ENCODE peak calls at places on chromosomes 6 and 20, in four cellular contexts. O, G, M and P are unnamed samples.

GRCh38 chr6:72522735-72523141 is 99.1 kb upstream of the KCNQ5 start:
- DNase-seq in O (peak), G (no peak), M (peak), P (peak)

GRCh38 chr6:132188865-132189264 is 212.4 kb downstream of the MOXD1 start:
- DNase-seq in O (no peak), G (no peak), M (no peak), P (no peak)

GRCh38 chr20:44110816-44111568 is 76.0 kb downstream of the JPH2 start:
- DNase-seq in O (no peak), G (no peak), M (no peak), P (no peak)

GRCh38 chr6:17472653-17473183 is 79.3 kb downstream of the CAP2 start:
- DNase-seq in O (no peak), G (no peak), M (no peak), P (no peak)

GRCh38 chr20:31602779-31603441 is 2.2 kb upstream of the ID1 start:
- DNase-seq in O (no peak), G (peak), M (peak), P (no peak)

GRCh38 chr6:157223486-157223885 is 99.8 kb downstream of the TMEM242 start:
- DNase-seq in O (no peak), G (no peak), M (no peak), P (no peak)

GRCh38 chr20:17966432-17967312 is 1.9 kb downstream of the SNX5 start:
- DNase-seq in O (peak), G (no peak), M (peak), P (peak)

GRCh38 chr6:29112135-29112534 is 4.3 kb downstream of the OR2J3 start:
- DNase-seq in O (peak), G (no peak), M (peak), P (peak)

GRCh38 chr6:19860235-19860877 is 23.2 kb downstream of the ID4 start:
- DNase-seq in O (no peak), G (no peak), M (no peak), P (no peak)

GRCh38 chr20:45944151-45944964 is 9.9 kb downstream of the PCIF1 start:
- DNase-seq in O (peak), G (no peak), M (no peak), P (no peak)

GRCh38 chr20:4601630-4602296 is 119.9 kb upstream of the PRND start:
- DNase-seq in O (no peak), G (no peak), M (no peak), P (no peak)

GRCh38 chr6:44036699-44037101 is 90.6 kb downstream of the MRPL14 start:
- DNase-seq in O (no peak), G (no peak), M (peak), P (no peak)

GRCh38 chr20:34570859-34571306 is 12.4 kb downstream of the MAP1LC3A start:
- DNase-seq in O (peak), G (no peak), M (no peak), P (no peak)

GRCh38 chr6:167508919-167509852 is 184.3 kb downstream of the TTLL2 start:
- DNase-seq in O (no peak), G (no peak), M (no peak), P (no peak)

GRCh38 chr6:162706236-162706635 is 21.3 kb downstream of the PRKN start:
- DNase-seq in O (no peak), G (no peak), M (no peak), P (no peak)

GRCh38 chr6:127514396-127515227 is 4.5 kb downstream of the MTCL3 start:
- DNase-seq in O (no peak), G (no peak), M (no peak), P (peak)

GRCh38 chr6:14601490-14601889 is 483.9 kb downstream of the CD83 start:
- DNase-seq in O (no peak), G (no peak), M (peak), P (no peak)

GRCh38 chr20:48723308-48724264 is 104.2 kb downstream of the PREX1 start:
- DNase-seq in O (no peak), G (no peak), M (peak), P (no peak)

GRCh38 chr6:26270903-26271639 is 93.9 kb upstream of the BTN3A2 start:
- DNase-seq in O (no peak), G (peak), M (no peak), P (peak)

GRCh38 chr6:148152244-148152643 is 190.4 kb upstream of the SASH1 start:
- DNase-seq in O (no peak), G (no peak), M (no peak), P (no peak)

GRCh38 chr6:72534236-72534635 is 87.6 kb upstream of the KCNQ5 start:
- DNase-seq in O (peak), G (no peak), M (no peak), P (no peak)

DNA sequence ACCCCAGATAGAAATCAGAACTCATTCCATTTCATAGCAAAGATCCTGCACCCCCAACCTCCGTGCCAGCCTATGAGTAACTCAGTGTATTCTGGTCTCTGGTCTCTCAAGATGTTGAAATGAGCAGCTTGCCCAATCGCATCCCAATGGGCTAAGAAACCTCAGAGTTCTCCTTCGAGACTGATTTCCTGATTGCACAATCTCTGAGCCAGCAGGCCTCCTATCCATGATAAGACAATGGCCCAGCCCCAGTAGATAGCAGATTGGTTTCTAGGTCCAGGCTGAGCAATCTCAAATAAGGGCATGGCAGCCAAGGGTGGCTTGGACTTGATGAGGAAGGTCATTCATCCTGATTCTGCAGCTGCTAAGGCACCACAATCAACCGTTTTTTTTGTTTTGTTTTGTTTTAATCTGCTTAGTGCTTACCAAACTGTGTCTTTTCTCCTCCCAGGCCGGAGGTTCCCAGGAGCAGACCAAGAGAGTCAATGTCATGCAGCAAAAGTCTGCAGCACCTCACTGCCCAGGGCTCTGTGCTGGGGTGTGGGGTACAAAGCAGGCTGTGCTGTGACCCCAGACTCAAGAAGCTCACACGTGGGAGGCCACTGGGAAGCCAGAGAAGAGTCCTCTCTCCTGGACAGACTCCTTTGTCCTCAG is 125.1 kb upstream of the NXT1 start:
- DNase-seq in O (peak), G (no peak), M (no peak), P (no peak)
- TF ChIP-seq REST in O (no peak), G (no peak), M (no peak), P (no peak)

GRCh38 chr20:63472159-63472811 is at the start of gene KCNQ2:
- DNase-seq in O (peak), G (no peak), M (no peak), P (peak)
- TF ChIP-seq EZH2 in O (no peak), G (no peak), M (peak), P (no peak)

GRCh38 chr6:165441176-165441575 is 131.8 kb upstream of the C6orf118 start:
- DNase-seq in O (no peak), G (no peak), M (no peak), P (no peak)

GRCh38 chr6:165443462-165443861 is 134.1 kb upstream of the C6orf118 start:
- DNase-seq in O (no peak), G (no peak), M (no peak), P (no peak)

GRCh38 chr6:165439928-165440554 is 130.6 kb upstream of the C6orf118 start:
- DNase-seq in O (peak), G (no peak), M (peak), P (peak)
- TF ChIP-seq JUNB in O (no peak), G (no peak), M (no peak), P (no peak)

DNA sequence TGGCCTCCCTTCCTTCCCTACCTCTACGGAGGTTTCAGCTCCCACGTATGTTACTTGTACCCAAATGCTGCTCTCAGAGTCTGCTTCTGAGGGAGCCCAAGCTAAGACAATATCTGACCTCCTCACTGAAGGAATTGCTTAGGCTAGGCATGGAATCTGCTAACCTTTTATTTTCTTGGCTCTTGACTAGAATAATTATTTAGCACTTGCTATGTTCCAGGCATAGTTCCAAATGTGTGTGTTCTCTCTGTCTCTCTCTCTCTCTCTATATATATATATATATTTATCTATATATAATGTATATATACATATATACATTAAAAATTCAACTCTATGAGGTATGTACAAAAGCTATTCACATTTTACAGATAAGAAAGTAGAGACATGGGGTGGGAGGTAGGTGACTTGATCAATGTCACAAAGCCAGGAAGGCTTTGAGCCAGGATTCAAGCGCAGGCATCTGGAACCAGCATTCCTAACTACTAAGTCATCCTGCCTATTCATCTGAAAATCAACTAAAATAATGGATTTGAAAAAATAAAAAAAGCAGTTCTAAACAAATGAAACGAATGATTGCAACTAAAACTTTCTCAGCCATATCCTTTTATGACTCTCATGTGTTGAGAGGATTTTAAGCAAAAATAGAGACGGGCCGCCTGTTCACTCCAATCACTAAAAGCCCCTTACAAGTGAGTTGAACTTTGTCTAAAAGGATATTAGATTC is 189.7 kb upstream of the JAG1 start:
- DNase-seq in O (no peak), G (no peak), M (no peak), P (peak)
- TF ChIP-seq REST in O (no peak), G (no peak), M (no peak), P (no peak)

GRCh38 chr20:58854638-58855471 is 2.3 kb downstream of the GNAS start:
- DNase-seq in O (no peak), G (no peak), M (no peak), P (peak)
- TF ChIP-seq EZH2 in O (no peak), G (no peak), M (no peak), P (peak)

GRCh38 chr20:55538261-55538908 is 466.9 kb downstream of the CBLN4 start:
- DNase-seq in O (no peak), G (no peak), M (no peak), P (no peak)
- TF ChIP-seq JUNB in O (no peak), G (no peak), M (no peak), P (no peak)

GRCh38 chr20:62577447-62577846 is 64.9 kb upstream of the SLCO4A1 start:
- DNase-seq in O (no peak), G (no peak), M (no peak), P (no peak)

GRCh38 chr20:62574612-62574993 is 67.7 kb upstream of the SLCO4A1 start:
- DNase-seq in O (no peak), G (no peak), M (no peak), P (no peak)

GRCh38 chr20:62578294-62578897 is 63.9 kb upstream of the SLCO4A1 start:
- DNase-seq in O (peak), G (no peak), M (peak), P (no peak)

GRCh38 chr20:62575976-62576722 is 66.2 kb upstream of the SLCO4A1 start:
- DNase-seq in O (no peak), G (no peak), M (no peak), P (no peak)

DNA sequence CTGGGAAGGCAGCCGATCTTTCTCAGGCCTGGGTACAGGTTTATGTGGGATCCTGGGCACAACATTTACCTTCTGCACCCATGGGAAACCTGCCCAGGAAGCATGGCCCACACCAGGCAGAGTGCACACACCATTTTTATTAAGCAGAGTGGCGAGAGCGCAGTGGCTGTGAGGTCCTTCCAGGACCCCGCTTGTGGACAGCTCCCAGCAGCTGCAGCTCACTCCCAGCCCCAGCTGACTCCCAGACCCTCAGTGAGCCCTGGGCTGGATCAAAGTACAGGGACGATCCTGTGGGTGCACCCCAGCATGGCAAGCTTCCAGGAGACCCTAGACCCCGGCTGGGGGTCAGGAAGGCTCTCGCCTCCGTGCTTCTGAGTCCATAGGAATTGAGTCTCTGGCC is 65.5 kb upstream of the SLCO4A1 start:
- DNase-seq in O (peak), G (no peak), M (no peak), P (peak)
- TF ChIP-seq REST in O (peak), G (peak), M (peak), P (peak)

DNA sequence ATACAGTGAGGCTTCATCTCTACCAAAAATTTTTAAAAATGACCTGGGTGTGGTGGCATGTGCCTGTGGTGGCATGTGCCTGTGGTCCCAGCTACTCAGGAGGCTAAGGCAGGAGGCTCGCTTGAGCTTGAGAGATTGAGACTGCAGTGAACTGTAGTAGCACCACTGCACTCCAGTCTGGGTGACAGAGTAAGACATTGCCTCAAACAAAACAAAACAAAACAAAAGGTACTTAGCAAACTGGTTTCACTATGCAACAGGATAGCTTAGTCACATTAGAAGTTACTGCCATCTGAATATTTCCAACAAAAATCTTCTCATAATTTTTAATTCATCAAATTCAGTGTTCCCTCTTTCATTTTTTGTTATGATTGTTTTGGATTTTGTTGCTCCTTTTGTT is 137.9 kb downstream of the QRSL1 start:
- DNase-seq in O (no peak), G (no peak), M (no peak), P (no peak)
- TF ChIP-seq EZH2 in O (no peak), G (no peak), M (no peak), P (no peak)

GRCh38 chr6:170462366-170463020 is 90.6 kb downstream of the PSMB1 start:
- DNase-seq in O (no peak), G (no peak), M (no peak), P (no peak)
- TF ChIP-seq JUNB in O (no peak), G (no peak), M (no peak), P (no peak)

GRCh38 chr6:98716341-98716740 is 118.0 kb upstream of the POU3F2 start:
- DNase-seq in O (no peak), G (no peak), M (peak), P (peak)
- TF ChIP-seq REST in O (no peak), G (no peak), M (no peak), P (no peak)